ENCODE peak calls at places on chromosomes 5 and 9, in five cellular contexts. J is neural crest cell, P is upper lobe of right lung, N is lower lobe of right lung, C is fibroblast of pulmonary artery. I is an unnamed sample.
A peak's percentile ranks its signal among the peaks of the same experiment; 100 is the strongest.

GRCh38 chr9:77751341-77752091 is 103.4 kb upstream of the GNA14 start:
- DNase-seq in J (peak; percentile 20), N (no peak), C (peak; percentile 86), P (no peak), I (peak; percentile 84)

GRCh38 chr5:95669540-95669939 is 13.3 kb downstream of the SPATA9 start:
- DNase-seq in P (no peak), N (no peak), C (peak; percentile 93), J (no peak), I (peak; percentile 85)

GRCh38 chr5:169548315-169548714 is 35.3 kb upstream of the SPDL1 start:
- DNase-seq in C (peak; percentile 71), J (no peak), N (no peak), P (no peak), I (peak; percentile 72)

GRCh38 chr5:103414598-103414997 is 148.0 kb downstream of the NUDT12 start:
- DNase-seq in P (no peak), C (no peak), N (no peak), J (peak; percentile 51), I (no peak)

GRCh38 chr5:143186623-143187022 is 216.9 kb downstream of the NR3C1 start:
- DNase-seq in C (no peak), J (no peak), N (no peak), P (no peak), I (no peak)

GRCh38 chr9:100600511-100601079 is 22.7 kb downstream of the CAVIN4 start:
- DNase-seq in P (no peak), J (no peak), C (no peak), N (no peak), I (no peak)

GRCh38 chr5:133451926-133452325 is 160.4 kb downstream of the FSTL4 start:
- DNase-seq in N (no peak), P (no peak), C (no peak), J (no peak), I (no peak)

GRCh38 chr5:134649163-134649916 is 755 bp downstream of the SEC24A start:
- DNase-seq in C (peak; percentile 16), N (peak; percentile 61), P (no peak), J (no peak), I (no peak)

GRCh38 chr9:20811872-20812271 is 127.8 kb downstream of the FOCAD start:
- DNase-seq in J (no peak), N (no peak), P (no peak), C (peak; percentile 43), I (no peak)

GRCh38 chr5:43190755-43191603 is 1.0 kb upstream of the NIM1K start:
- DNase-seq in P (no peak), N (no peak), J (no peak), C (peak; percentile 57), I (peak; percentile 56)

GRCh38 chr9:97511762-97512429 is 10.4 kb downstream of the TMOD1 start:
- DNase-seq in P (no peak), C (no peak), J (no peak), N (no peak), I (no peak)

GRCh38 chr5:10703676-10704075 is 57.4 kb downstream of the DAP start:
- DNase-seq in N (no peak), J (no peak), C (no peak), P (no peak), I (no peak)